ENCODE peak calls at places on chromosome 21, in eight cellular contexts. R is OCI-LY7, J is GM23248, L is fibroblast of lung, Q is IMR-90, G is neural progenitor cell, K is Karpas-422, A is H1. O is an unnamed sample. For H4K20me1, the result is how much of the 10 kb centered on the place peaks cover.

GRCh38 chr21:36422279-36423098 is 37.3 kb downstream of the CHAF1B start:
- DNase-seq in R (peak), J (peak), L (peak), Q (peak), G (peak), K (peak), A (peak), O (peak)

GRCh38 chr21:41032536-41032935 is 135.4 kb upstream of the BACE2 start:
- DNase-seq in R (no peak), J (no peak), L (no peak), Q (no peak), G (no peak), K (no peak), A (no peak), O (no peak)

GRCh38 chr21:25878334-25878733 is 143.6 kb downstream of the GABPA start:
- DNase-seq in R (no peak), J (no peak), L (no peak), Q (peak), G (no peak), K (no peak), A (no peak), O (no peak)

GRCh38 chr21:45991606-45992301 is 10.2 kb downstream of the COL6A1 start:
- DNase-seq in R (no peak), J (peak), L (no peak), Q (no peak), G (no peak), K (no peak), A (no peak), O (no peak)

GRCh38 chr21:17552410-17552809 is 39.6 kb downstream of the CXADR start:
- DNase-seq in R (no peak), J (no peak), L (no peak), Q (no peak), G (no peak), K (no peak), A (no peak), O (no peak)

GRCh38 chr21:46386726-46387073 is 62.7 kb downstream of the PCNT start:
- DNase-seq in R (no peak), J (no peak), L (no peak), Q (no peak), G (no peak), K (no peak), A (no peak), O (no peak)

GRCh38 chr21:38925923-38926322 is 120.2 kb downstream of the ETS2 start:
- DNase-seq in R (no peak), J (peak), L (peak), Q (peak), G (no peak), K (no peak), A (no peak), O (no peak)

GRCh38 chr21:26709090-26709489 is 136.0 kb upstream of the CYYR1 start:
- DNase-seq in R (no peak), J (peak), L (no peak), Q (peak), G (no peak), K (no peak), A (no peak), O (no peak)

GRCh38 chr21:23936224-23936623 is 1671.1 kb downstream of the MRPL39 start:
- DNase-seq in R (no peak), J (no peak), L (peak), Q (peak), G (peak), K (no peak), A (no peak), O (peak)

GRCh38 chr21:23016617-23017016 is 2018.4 kb downstream of the NCAM2 start:
- DNase-seq in R (no peak), J (no peak), L (no peak), Q (no peak), G (peak), K (no peak), A (peak), O (peak)

GRCh38 chr21:27371688-27372331 is 404.9 kb upstream of the ADAMTS5 start:
- DNase-seq in R (no peak), J (no peak), L (peak), Q (peak), G (no peak), K (no peak), A (no peak), O (no peak)

GRCh38 chr21:18545908-18546307 is 142.3 kb upstream of the TMPRSS15 start:
- DNase-seq in R (no peak), J (no peak), L (peak), Q (no peak), G (no peak), K (no peak), A (no peak), O (no peak)

GRCh38 chr21:42027804-42028753 is 17.9 kb upstream of the ZBTB21 start:
- DNase-seq in R (no peak), J (peak), L (no peak), Q (no peak), G (no peak), K (no peak), A (no peak), O (no peak)

GRCh38 chr21:39676054-39676771 is 63.5 kb downstream of the B3GALT5 start:
- DNase-seq in R (no peak), J (peak), L (no peak), Q (no peak), G (peak), K (no peak), A (no peak), O (no peak)

GRCh38 chr21:42010507-42011493 is 640 bp upstream of the ZBTB21 start:
- DNase-seq in R (peak), J (peak), L (no peak), Q (no peak), G (peak), K (no peak), A (no peak), O (peak)

GRCh38 chr21:38129711-38130110 is 127.1 kb upstream of the KCNJ15 start:
- DNase-seq in R (no peak), J (no peak), L (no peak), Q (no peak), G (no peak), K (no peak), A (no peak), O (no peak)

GRCh38 chr21:40852563-40852962 is 5.6 kb upstream of the DSCAM start:
- DNase-seq in R (no peak), J (no peak), L (no peak), Q (no peak), G (no peak), K (no peak), A (no peak), O (peak)

GRCh38 chr21:42403611-42404231 is at the start of gene UBASH3A:
- DNase-seq in R (no peak), J (no peak), L (no peak), Q (no peak), G (no peak), K (no peak), A (no peak), O (no peak)

GRCh38 chr21:42630626-42631025 is 22.8 kb upstream of the PDE9A start:
- DNase-seq in R (no peak), J (peak), L (no peak), Q (no peak), G (no peak), K (no peak), A (no peak), O (no peak)

GRCh38 chr21:39082656-39083376 is 100.4 kb downstream of the PSMG1 start:
- DNase-seq in R (peak), J (no peak), L (no peak), Q (no peak), G (peak), K (peak), A (no peak), O (peak)

GRCh38 chr21:14259669-14260458 is 43.9 kb downstream of the RBM11 start:
- DNase-seq in R (peak), J (peak), L (peak), Q (peak), G (peak), K (peak), A (no peak), O (peak)

GRCh38 chr21:42837421-42838211 is 41.7 kb downstream of the WDR4 start:
- DNase-seq in R (no peak), J (no peak), L (no peak), Q (no peak), G (no peak), K (no peak), A (no peak), O (peak)

DNA sequence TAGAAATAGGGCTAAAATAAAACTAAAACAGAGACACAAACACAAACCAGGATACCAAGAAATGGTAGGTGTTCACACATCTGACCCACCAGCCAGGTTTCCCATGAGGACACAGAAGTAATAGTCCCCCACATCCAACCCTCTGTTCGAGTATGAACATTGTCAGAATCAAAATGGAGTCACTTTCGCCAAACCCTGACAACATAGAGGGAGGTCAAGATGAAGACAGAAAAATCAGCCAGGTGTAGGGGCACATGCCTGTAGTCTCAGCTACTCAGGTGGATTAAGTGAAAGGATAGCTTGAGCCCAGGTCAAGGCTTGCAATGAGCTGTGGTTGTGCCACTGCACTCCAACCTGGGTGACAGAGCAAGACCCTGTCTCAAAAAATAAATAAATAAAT is 3.8 kb downstream of the UBE2G2 start:
- DNase-seq in R (no peak), J (no peak), L (no peak), Q (no peak), G (no peak), K (no peak), A (no peak), O (no peak)
- H4K20me1 ChIP-seq in R (under half), J (under half), L (under half), Q (half or more), G (under half), K (under half), A (under half), O (under half)

GRCh38 chr21:34958040-34958439 is 91.1 kb downstream of the RUNX1 start:
- DNase-seq in R (no peak), J (no peak), L (no peak), Q (no peak), G (no peak), K (no peak), A (no peak), O (no peak)

GRCh38 chr21:34962136-34962535 is 87.0 kb downstream of the RUNX1 start:
- DNase-seq in R (no peak), J (no peak), L (no peak), Q (no peak), G (no peak), K (no peak), A (no peak), O (no peak)

GRCh38 chr21:34959607-34960006 is 89.5 kb downstream of the RUNX1 start:
- DNase-seq in R (no peak), J (no peak), L (no peak), Q (no peak), G (no peak), K (no peak), A (no peak), O (no peak)

GRCh38 chr21:34962586-34963222 is 86.4 kb downstream of the RUNX1 start:
- DNase-seq in R (no peak), J (no peak), L (no peak), Q (no peak), G (no peak), K (no peak), A (no peak), O (no peak)

GRCh38 chr21:34960672-34961071 is 88.4 kb downstream of the RUNX1 start:
- DNase-seq in R (no peak), J (no peak), L (no peak), Q (no peak), G (peak), K (no peak), A (no peak), O (no peak)
- H4K20me1 ChIP-seq in R (under half), J (under half), L (under half), Q (under half), G (under half), K (under half), A (under half), O (under half)

GRCh38 chr21:29320021-29320420 is 21.3 kb downstream of the BACH1 start:
- DNase-seq in R (no peak), J (no peak), L (no peak), Q (no peak), G (no peak), K (no peak), A (no peak), O (no peak)

GRCh38 chr21:29316806-29317205 is 18.1 kb downstream of the BACH1 start:
- DNase-seq in R (no peak), J (no peak), L (no peak), Q (no peak), G (no peak), K (no peak), A (no peak), O (no peak)

GRCh38 chr21:29316029-29316742 is 17.5 kb downstream of the BACH1 start:
- DNase-seq in R (no peak), J (no peak), L (no peak), Q (no peak), G (no peak), K (no peak), A (no peak), O (no peak)

GRCh38 chr21:29321217-29321616 is 22.5 kb downstream of the BACH1 start:
- DNase-seq in R (no peak), J (no peak), L (no peak), Q (no peak), G (no peak), K (no peak), A (no peak), O (no peak)

DNA sequence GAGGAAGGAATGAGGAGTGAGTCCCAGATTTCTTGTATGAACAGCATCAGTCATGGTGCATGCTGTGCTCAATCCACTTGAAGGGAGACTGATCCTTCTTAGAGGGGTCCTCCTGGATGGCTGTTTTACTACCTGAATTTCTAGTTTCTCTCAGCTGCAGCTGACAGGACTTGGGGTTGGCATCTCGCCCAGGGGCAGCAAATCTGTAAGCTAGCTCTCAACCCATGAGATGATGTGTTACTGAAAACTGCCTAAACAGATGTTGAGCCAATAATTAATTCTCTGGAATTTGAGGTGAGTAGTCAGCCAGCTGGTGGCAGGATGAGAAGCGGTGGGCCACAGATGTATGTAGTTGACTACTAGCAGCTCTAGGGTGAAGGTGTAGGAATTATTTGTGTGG is 19.6 kb downstream of the BACH1 start:
- DNase-seq in R (no peak), J (peak), L (no peak), Q (peak), G (no peak), K (no peak), A (no peak), O (no peak)
- H4K20me1 ChIP-seq in R (under half), J (under half), L (under half), Q (half or more), G (under half), K (under half), A (under half), O (under half)

GRCh38 chr21:31728952-31729351 is 3.0 kb downstream of the SCAF4 start:
- DNase-seq in R (no peak), J (no peak), L (no peak), Q (peak), G (no peak), K (no peak), A (no peak), O (no peak)
- H4K20me1 ChIP-seq in R (under half), J (under half), L (under half), Q (half or more), G (half or more), K (half or more), A (under half), O (half or more)

GRCh38 chr21:34078915-34079314 is 5.5 kb downstream of the MRPS6 start:
- DNase-seq in R (no peak), J (no peak), L (no peak), Q (no peak), G (no peak), K (no peak), A (no peak), O (no peak)
- H4K20me1 ChIP-seq in R (under half), J (under half), L (under half), Q (under half), G (half or more), K (under half), A (under half), O (half or more)

DNA sequence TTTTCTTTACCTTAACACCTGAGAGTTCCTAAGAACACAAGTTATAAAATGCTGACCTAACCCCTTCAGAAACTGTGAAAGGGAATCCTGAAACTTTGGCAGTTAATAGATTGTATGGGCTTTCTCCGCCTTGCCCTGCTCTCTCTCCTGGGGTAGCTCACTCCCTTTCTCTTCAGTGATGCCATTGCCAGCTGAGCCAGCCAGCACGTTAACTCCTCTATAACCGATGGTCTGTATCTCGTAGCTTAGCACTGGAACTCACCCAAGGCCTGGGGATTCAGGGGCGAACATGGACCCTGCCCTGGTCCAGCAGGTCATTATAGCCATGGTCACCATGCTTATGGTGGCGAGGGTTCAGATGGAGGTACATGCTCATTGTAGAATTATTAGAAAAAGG is 40.7 kb downstream of the TRAPPC10 start:
- DNase-seq in R (no peak), J (no peak), L (no peak), Q (no peak), G (no peak), K (no peak), A (no peak), O (no peak)
- H4K20me1 ChIP-seq in R (under half), J (under half), L (under half), Q (under half), G (under half), K (under half), A (under half), O (under half)

GRCh38 chr21:29366532-29366931 is 67.8 kb downstream of the BACH1 start:
- DNase-seq in R (no peak), J (no peak), L (no peak), Q (no peak), G (no peak), K (no peak), A (no peak), O (no peak)
- H4K20me1 ChIP-seq in R (under half), J (under half), L (under half), Q (under half), G (under half), K (under half), A (under half), O (under half)

O was measured in GM23338.